ENCODE peak calls at places on chromosomes 13 and 19, in four cellular contexts. S is endothelial cell, L is suprapubic skin, W is breast epithelium. M is an unnamed sample.

GRCh38 chr13:94708971-94709614 is 3.3 kb downstream of the SOX21 start:
- DNase-seq in S (no peak), L (no peak), W (no peak), M (no peak)

GRCh38 chr19:32896516-32897214 is 27.1 kb upstream of the SLC7A9 start:
- DNase-seq in S (no peak), L (no peak), W (no peak), M (no peak)

GRCh38 chr13:34933786-34934185 is 8.3 kb upstream of the NBEA start:
- DNase-seq in S (no peak), L (no peak), W (no peak), M (no peak)

GRCh38 chr19:9847087-9847671 is 12.1 kb downstream of the PIN1 start:
- DNase-seq in S (peak; percentile 50), L (peak; percentile 75), W (no peak), M (peak; percentile 38)

GRCh38 chr13:85603735-85604134 is 195.5 kb downstream of the SLITRK6 start:
- DNase-seq in S (no peak), L (no peak), W (no peak), M (no peak)

GRCh38 chr13:78102121-78102677 is 183.6 kb upstream of the EDNRB start:
- DNase-seq in S (no peak), L (no peak), W (peak; percentile 27), M (no peak)

GRCh38 chr13:31962661-31963345 is 68.8 kb upstream of the FRY start:
- DNase-seq in S (no peak), L (no peak), W (no peak), M (no peak)

GRCh38 chr19:19568802-19569756 is 31.0 kb downstream of the CILP2 start:
- DNase-seq in S (no peak), L (no peak), W (no peak), M (no peak)

GRCh38 chr13:113607477-113608245 is 23.1 kb downstream of the TFDP1 start:
- DNase-seq in S (no peak), L (no peak), W (no peak), M (no peak)

GRCh38 chr19:10086904-10087256 is 763 bp downstream of the SHFL start:
- DNase-seq in S (no peak), L (no peak), W (no peak), M (no peak)

GRCh38 chr13:41649659-41650058 is 192.3 kb downstream of the RGCC start:
- DNase-seq in S (peak; percentile 30), L (no peak), W (no peak), M (no peak)

GRCh38 chr19:47187023-47187655 is 43.9 kb downstream of the BBC3 start:
- DNase-seq in S (no peak), L (no peak), W (no peak), M (no peak)

GRCh38 chr13:93249259-93249917 is 22.8 kb downstream of the GPC6 start:
- DNase-seq in S (no peak), L (no peak), W (no peak), M (no peak)

GRCh38 chr19:40908981-40909380 is 26.9 kb upstream of the CYP2A7 start:
- DNase-seq in S (peak; percentile 50), L (no peak), W (no peak), M (no peak)

GRCh38 chr13:113023217-113023597 is 54.2 kb downstream of the MCF2L start:
- DNase-seq in S (no peak), L (no peak), W (no peak), M (no peak)

GRCh38 chr19:45059258-45059965 is 16.9 kb downstream of the ZNF296 start:
- DNase-seq in S (peak; percentile 87), L (no peak), W (no peak), M (peak; percentile 89)

GRCh38 chr13:102561933-102562332 is 34.9 kb upstream of the TPP2 start:
- DNase-seq in S (no peak), L (no peak), W (no peak), M (no peak)

GRCh38 chr19:49182848-49183375 is 25.3 kb downstream of the TRPM4 start:
- DNase-seq in S (no peak), L (no peak), W (no peak), M (no peak)

GRCh38 chr13:101520672-101521071 is 68.2 kb downstream of the ITGBL1 start:
- DNase-seq in S (no peak), L (no peak), W (no peak), M (no peak)

GRCh38 chr19:27776020-27776419 is 1436.9 kb downstream of the UQCRFS1 start:
- DNase-seq in S (no peak), L (no peak), W (no peak), M (no peak)

GRCh38 chr19:10004617-10005016 is 5.7 kb downstream of the COL5A3 start:
- DNase-seq in S (no peak), L (no peak), W (no peak), M (no peak)

GRCh38 chr13:112078216-112078615 is 11.3 kb downstream of the SOX1 start:
- DNase-seq in S (no peak), L (no peak), W (no peak), M (no peak)

GRCh38 chr19:31263317-31263716 is 85.9 kb downstream of the TSHZ3 start:
- DNase-seq in S (no peak), L (no peak), W (peak; percentile 10), M (no peak)

GRCh38 chr13:81001828-81002385 is 661.0 kb upstream of the SPRY2 start:
- DNase-seq in S (no peak), L (no peak), W (no peak), M (no peak)

GRCh38 chr19:49823472-49823871 is 5.4 kb downstream of the MED25 start:
- DNase-seq in S (no peak), L (no peak), W (no peak), M (no peak)

GRCh38 chr13:29595380-29596063 is at the start of gene SLC7A1:
- DNase-seq in S (peak; percentile 72), L (peak; percentile 86), W (peak; percentile 67), M (peak; percentile 32)
- TF ChIP-seq CTCF in S (no peak), L (no peak), W (no peak), M (no peak)

GRCh38 chr13:109408596-109409382 is 377.6 kb downstream of the IRS2 start:
- DNase-seq in S (no peak), L (no peak), W (no peak), M (no peak)

GRCh38 chr13:109415057-109415456 is 371.3 kb downstream of the IRS2 start:
- DNase-seq in S (no peak), L (no peak), W (no peak), M (no peak)

GRCh38 chr13:109416001-109416400 is 370.4 kb downstream of the IRS2 start:
- DNase-seq in S (no peak), L (no peak), W (no peak), M (no peak)

GRCh38 chr13:109412232-109412935 is 374.0 kb downstream of the IRS2 start:
- DNase-seq in S (peak; percentile 47), L (no peak), W (no peak), M (no peak)

DNA sequence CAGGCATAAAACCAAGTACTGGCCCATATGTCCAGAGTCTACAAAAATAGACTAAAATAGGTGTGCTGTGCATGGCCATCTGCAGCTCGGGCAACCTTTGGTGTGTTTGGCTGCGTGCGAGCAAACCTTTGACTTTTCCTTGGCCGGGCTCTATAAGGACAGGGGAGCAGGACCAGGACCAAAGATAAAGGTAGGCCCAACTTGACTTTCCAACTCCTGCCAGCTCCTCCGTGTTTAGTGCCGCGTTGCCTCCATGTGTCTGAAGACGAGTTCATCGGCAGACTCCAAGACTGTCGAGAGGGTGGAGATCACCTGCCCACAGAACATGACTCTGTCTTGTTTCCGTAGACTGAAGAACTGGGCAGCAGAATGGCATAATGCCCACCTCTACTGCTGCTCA is 375.5 kb downstream of the IRS2 start:
- DNase-seq in S (no peak), L (no peak), W (no peak), M (no peak)
- TF ChIP-seq CTCF in S (no peak), L (no peak), W (no peak), M (no peak)

GRCh38 chr19:4660993-4661392 is 9.1 kb downstream of the MYDGF start:
- DNase-seq in S (no peak), L (no peak), W (no peak), M (no peak)

GRCh38 chr19:4662812-4663211 is 7.3 kb downstream of the MYDGF start:
- DNase-seq in S (no peak), L (no peak), W (no peak), M (no peak)

GRCh38 chr19:4657835-4658234 is 12.3 kb downstream of the MYDGF start:
- DNase-seq in S (no peak), L (no peak), W (no peak), M (no peak)

GRCh38 chr19:4662020-4662695 is 8.0 kb downstream of the MYDGF start:
- DNase-seq in S (no peak), L (no peak), W (no peak), M (no peak)

DNA sequence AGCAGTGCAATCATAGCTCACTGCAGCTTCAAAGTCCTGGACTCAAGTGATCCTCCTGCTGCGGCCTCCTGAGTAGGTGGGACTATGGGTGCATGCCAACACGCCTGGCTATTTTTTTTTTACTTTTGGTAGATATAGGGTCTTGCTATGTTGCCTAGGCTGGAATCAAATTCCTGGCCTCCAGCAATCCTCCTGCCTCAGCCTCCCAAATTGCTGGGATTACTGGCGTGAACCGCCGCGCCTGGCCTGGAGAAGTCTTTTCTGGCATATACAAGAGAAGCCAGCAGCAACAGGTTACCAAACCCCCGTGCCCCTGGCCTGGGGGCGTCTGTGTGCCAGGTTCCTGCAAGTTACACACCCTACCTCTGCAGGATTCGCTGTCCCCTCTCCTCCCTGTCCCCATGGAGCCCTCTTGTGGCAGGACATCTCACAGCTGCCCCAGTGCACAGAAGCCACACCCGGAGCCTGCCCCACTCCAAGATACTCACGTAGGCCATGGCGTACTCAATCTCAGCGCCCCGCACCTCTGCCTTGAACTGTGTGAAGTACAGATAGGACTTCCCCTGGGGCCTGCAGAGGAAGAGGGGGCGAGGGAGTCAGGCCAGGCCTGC is 9.9 kb downstream of the MYDGF start:
- DNase-seq in S (peak; percentile 50), L (no peak), W (no peak), M (no peak)
- TF ChIP-seq CTCF in S (no peak), L (no peak), W (no peak), M (no peak)

GRCh38 chr19:1468274-1469199 is 10.5 kb downstream of the C19orf25 start:
- DNase-seq in S (no peak), L (no peak), W (no peak), M (no peak)
- TF ChIP-seq CTCF in S (no peak), L (no peak), W (no peak), M (no peak)

DNA sequence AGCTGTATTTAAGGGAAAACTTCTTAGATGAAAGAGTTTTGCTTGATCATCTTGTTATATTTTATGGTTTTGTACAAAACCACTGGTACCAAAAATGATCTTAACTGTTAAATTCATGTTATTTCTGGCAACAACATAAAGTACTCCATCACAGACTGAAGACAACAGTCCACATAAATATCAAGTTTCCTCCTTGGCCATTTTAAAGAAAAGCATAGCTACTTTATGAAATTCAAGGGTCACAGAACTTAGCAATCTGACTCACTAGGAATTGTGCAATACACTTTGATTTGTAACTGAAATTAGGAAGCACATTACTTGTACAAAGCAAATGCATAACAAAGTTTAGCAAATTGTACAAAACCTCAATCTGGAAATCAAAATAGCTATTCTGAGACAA is 66.2 kb downstream of the TBC1D4 start:
- DNase-seq in S (no peak), L (no peak), W (no peak), M (no peak)
- TF ChIP-seq CTCF in S (no peak), L (no peak), W (no peak), M (no peak)

GRCh38 chr13:71677114-71677513 is 189.9 kb downstream of the DACH1 start:
- DNase-seq in S (no peak), L (no peak), W (no peak), M (no peak)

GRCh38 chr13:71672527-71672926 is 194.5 kb downstream of the DACH1 start:
- DNase-seq in S (no peak), L (no peak), W (no peak), M (no peak)

GRCh38 chr13:71674776-71675352 is 192.1 kb downstream of the DACH1 start:
- DNase-seq in S (no peak), L (no peak), W (no peak), M (no peak)
- TF ChIP-seq CTCF in S (peak; percentile 58), L (no peak), W (no peak), M (no peak)

GRCh38 chr13:91313103-91313502 is 34.4 kb upstream of the MIR17HG start:
- DNase-seq in S (peak; percentile 20), L (no peak), W (no peak), M (no peak)
- TF ChIP-seq CTCF in S (no peak), L (peak; percentile 34), W (no peak), M (no peak)

M was measured in omental fat pad.